ENCODE peak calls at places on chromosomes 11 and 22, in ten cellular contexts. S is BJ; C is epithelial cell of esophagus; M is stimulated activated CD4-positive, alpha-beta T cell treated with anti-CD3 and anti-CD28 coated beads, Interleukin-4, amount 100 ng/mL, for 48 hours; A is HCEC 1CT; W is AG08395; J is anterior cingulate cortex; D is activated naive CD8-positive, alpha-beta T cell treated with anti-CD3 and anti-CD28 coated beads for 36 hours; Q is activated gamma-delta T cell treated with Interleukin-2 at 50 U/mL for 16 hours; K is thoracic aorta. P is an unnamed sample.

GRCh38 chr22:41290262-41291221 is 4.6 kb upstream of the RANGAP1 start:
- DNase-seq in D (no peak), Q (no peak), K (no peak), S (peak; percentile 82), M (no peak), W (peak; percentile 74), A (peak; percentile 90), J (no peak), C (peak; percentile 66), P (peak; percentile 93)

GRCh38 chr11:12245549-12245986 is 131.8 kb upstream of the PARVA start:
- DNase-seq in J (no peak), M (no peak), W (no peak), C (peak; percentile 24), A (no peak), K (no peak), Q (no peak), D (no peak), S (no peak), P (no peak)

GRCh38 chr11:13316528-13316961 is 39.0 kb downstream of the BMAL1 start:
- DNase-seq in K (peak; percentile 50), C (peak; percentile 45), Q (no peak), J (no peak), W (peak; percentile 87), M (no peak), A (peak; percentile 54), D (no peak), S (peak; percentile 40), P (peak; percentile 65)

GRCh38 chr11:61341706-61342105 is 8.7 kb downstream of the TKFC start:
- DNase-seq in J (no peak), A (no peak), S (no peak), D (no peak), C (no peak), W (no peak), K (no peak), Q (no peak), M (no peak), P (no peak)

GRCh38 chr11:122706689-122707088 is 51.2 kb downstream of the UBASH3B start:
- DNase-seq in Q (no peak), D (no peak), J (no peak), K (no peak), A (peak; percentile 92), S (peak; percentile 66), M (no peak), W (peak; percentile 76), C (peak; percentile 47), P (peak; percentile 82)

GRCh38 chr11:107468596-107468995 is 11.0 kb upstream of the CWF19L2 start:
- DNase-seq in S (no peak), Q (no peak), C (peak; percentile 55), M (no peak), J (no peak), D (no peak), W (no peak), K (no peak), A (peak; percentile 65), P (peak; percentile 7)

GRCh38 chr11:77104727-77105126 is 2.1 kb downstream of the OMP start:
- DNase-seq in S (no peak), D (no peak), Q (no peak), C (no peak), K (no peak), J (no peak), M (no peak), A (no peak), W (no peak), P (no peak)

GRCh38 chr22:27881404-27881803 is 37.7 kb downstream of the PITPNB start:
- DNase-seq in M (no peak), Q (no peak), S (no peak), A (no peak), K (no peak), C (no peak), W (no peak), J (peak; percentile 18), D (no peak), P (no peak)

GRCh38 chr11:42239102-42239501 is 779.6 kb upstream of the LRRC4C start:
- DNase-seq in K (no peak), J (no peak), W (peak; percentile 59), A (no peak), C (peak; percentile 0), Q (no peak), D (no peak), M (no peak), S (peak; percentile 90), P (peak; percentile 23)